ENCODE peak calls at places on chromosomes 3 and 15, in eight cellular contexts. One of them, this sample, is unnamed.

GRCh38 chr3:63478962-63479660 is 173.4 kb upstream of the SNTN start:
- DNase-seq in neural progenitor cell: no peak
- DNase-seq in HCT116: no peak
- DNase-seq in SK-N-SH: no peak
- DNase-seq in PC-3: no peak
- DNase-seq in GM23338: no peak
- DNase-seq in MM.1S: no peak
- DNase-seq in hepatocyte: no peak
- DNase-seq in this sample: no peak

GRCh38 chr3:192812736-192813383 is 85.5 kb upstream of the FGF12 start:
- DNase-seq in SK-N-SH: no peak
- DNase-seq in HCT116: peak
- DNase-seq in neural progenitor cell: peak
- DNase-seq in MM.1S: peak
- DNase-seq in PC-3: peak
- DNase-seq in hepatocyte: peak
- DNase-seq in GM23338: peak
- DNase-seq in this sample: peak

GRCh38 chr15:87267798-87268197 is 988.7 kb downstream of the NTRK3 start:
- DNase-seq in neural progenitor cell: no peak
- DNase-seq in hepatocyte: no peak
- DNase-seq in PC-3: peak
- DNase-seq in SK-N-SH: no peak
- DNase-seq in HCT116: no peak
- DNase-seq in MM.1S: no peak
- DNase-seq in GM23338: no peak
- DNase-seq in this sample: no peak

GRCh38 chr3:117719316-117719926 is 1009.8 kb downstream of the TUSC7 start:
- DNase-seq in GM23338: peak
- DNase-seq in hepatocyte: peak
- DNase-seq in MM.1S: peak
- DNase-seq in neural progenitor cell: peak
- DNase-seq in SK-N-SH: peak
- DNase-seq in PC-3: peak
- DNase-seq in HCT116: peak
- DNase-seq in this sample: peak

GRCh38 chr15:36409819-36410218 is 169.6 kb upstream of the CDIN1 start:
- DNase-seq in PC-3: no peak
- DNase-seq in MM.1S: no peak
- DNase-seq in hepatocyte: no peak
- DNase-seq in GM23338: no peak
- DNase-seq in HCT116: no peak
- DNase-seq in neural progenitor cell: no peak
- DNase-seq in SK-N-SH: no peak
- DNase-seq in this sample: no peak

GRCh38 chr3:87924485-87924884 is 134.3 kb downstream of the CGGBP1 start:
- DNase-seq in GM23338: peak
- DNase-seq in hepatocyte: no peak
- DNase-seq in MM.1S: no peak
- DNase-seq in PC-3: no peak
- DNase-seq in neural progenitor cell: no peak
- DNase-seq in SK-N-SH: no peak
- DNase-seq in HCT116: no peak
- DNase-seq in this sample: no peak

GRCh38 chr3:184524981-184525336 is 36.6 kb upstream of the EPHB3 start:
- DNase-seq in SK-N-SH: peak
- DNase-seq in hepatocyte: no peak
- DNase-seq in GM23338: peak
- DNase-seq in HCT116: no peak
- DNase-seq in neural progenitor cell: no peak
- DNase-seq in MM.1S: no peak
- DNase-seq in PC-3: no peak
- DNase-seq in this sample: no peak

GRCh38 chr15:85380860-85381535 is 595 bp downstream of the AKAP13 start:
- DNase-seq in MM.1S: peak
- DNase-seq in GM23338: peak
- DNase-seq in neural progenitor cell: peak
- DNase-seq in PC-3: peak
- DNase-seq in SK-N-SH: peak
- DNase-seq in HCT116: no peak
- DNase-seq in hepatocyte: peak
- DNase-seq in this sample: peak

GRCh38 chr3:42638339-42638842 is 15.1 kb upstream of the ZBTB47 start:
- DNase-seq in SK-N-SH: no peak
- DNase-seq in GM23338: no peak
- DNase-seq in neural progenitor cell: no peak
- DNase-seq in hepatocyte: no peak
- DNase-seq in MM.1S: peak
- DNase-seq in PC-3: no peak
- DNase-seq in HCT116: no peak
- DNase-seq in this sample: no peak

GRCh38 chr15:88882745-88883144 is 12.6 kb downstream of the HAPLN3 start:
- DNase-seq in GM23338: no peak
- DNase-seq in SK-N-SH: no peak
- DNase-seq in PC-3: peak
- DNase-seq in hepatocyte: no peak
- DNase-seq in HCT116: no peak
- DNase-seq in neural progenitor cell: no peak
- DNase-seq in MM.1S: no peak
- DNase-seq in this sample: no peak

GRCh38 chr3:172808969-172809546 is 58.5 kb downstream of the ECT2 start:
- DNase-seq in hepatocyte: peak
- DNase-seq in MM.1S: peak
- DNase-seq in PC-3: peak
- DNase-seq in neural progenitor cell: peak
- DNase-seq in HCT116: peak
- DNase-seq in SK-N-SH: no peak
- DNase-seq in GM23338: peak
- DNase-seq in this sample: peak

GRCh38 chr3:52299247-52299657 is 11.6 kb downstream of the GLYCTK start:
- DNase-seq in SK-N-SH: no peak
- DNase-seq in GM23338: peak
- DNase-seq in PC-3: no peak
- DNase-seq in hepatocyte: no peak
- DNase-seq in neural progenitor cell: peak
- DNase-seq in MM.1S: no peak
- DNase-seq in HCT116: no peak
- DNase-seq in this sample: no peak

GRCh38 chr15:25784876-25785642 is 78.1 kb downstream of the ATP10A start:
- DNase-seq in GM23338: no peak
- DNase-seq in HCT116: no peak
- DNase-seq in SK-N-SH: no peak
- DNase-seq in neural progenitor cell: no peak
- DNase-seq in PC-3: no peak
- DNase-seq in MM.1S: no peak
- DNase-seq in hepatocyte: no peak
- DNase-seq in this sample: no peak

GRCh38 chr15:100663550-100664335 is 61.4 kb downstream of the ASB7 start:
- DNase-seq in GM23338: no peak
- DNase-seq in neural progenitor cell: no peak
- DNase-seq in PC-3: no peak
- DNase-seq in hepatocyte: no peak
- DNase-seq in MM.1S: no peak
- DNase-seq in SK-N-SH: no peak
- DNase-seq in HCT116: no peak
- DNase-seq in this sample: no peak

GRCh38 chr3:146163584-146163983 is 2.6 kb upstream of the PLOD2 start:
- DNase-seq in SK-N-SH: no peak
- DNase-seq in hepatocyte: no peak
- DNase-seq in PC-3: peak
- DNase-seq in MM.1S: no peak
- DNase-seq in GM23338: no peak
- DNase-seq in HCT116: no peak
- DNase-seq in neural progenitor cell: no peak
- DNase-seq in this sample: no peak

GRCh38 chr3:172591876-172592771 is 68.9 kb upstream of the TNFSF10 start:
- DNase-seq in GM23338: no peak
- DNase-seq in neural progenitor cell: no peak
- DNase-seq in HCT116: no peak
- DNase-seq in SK-N-SH: no peak
- DNase-seq in hepatocyte: no peak
- DNase-seq in PC-3: no peak
- DNase-seq in MM.1S: peak
- DNase-seq in this sample: no peak

GRCh38 chr3:127955680-127956079 is 40.6 kb downstream of the KBTBD12 start:
- DNase-seq in HCT116: no peak
- DNase-seq in GM23338: no peak
- DNase-seq in SK-N-SH: no peak
- DNase-seq in MM.1S: no peak
- DNase-seq in hepatocyte: no peak
- DNase-seq in PC-3: no peak
- DNase-seq in neural progenitor cell: no peak
- DNase-seq in this sample: no peak

DNA sequence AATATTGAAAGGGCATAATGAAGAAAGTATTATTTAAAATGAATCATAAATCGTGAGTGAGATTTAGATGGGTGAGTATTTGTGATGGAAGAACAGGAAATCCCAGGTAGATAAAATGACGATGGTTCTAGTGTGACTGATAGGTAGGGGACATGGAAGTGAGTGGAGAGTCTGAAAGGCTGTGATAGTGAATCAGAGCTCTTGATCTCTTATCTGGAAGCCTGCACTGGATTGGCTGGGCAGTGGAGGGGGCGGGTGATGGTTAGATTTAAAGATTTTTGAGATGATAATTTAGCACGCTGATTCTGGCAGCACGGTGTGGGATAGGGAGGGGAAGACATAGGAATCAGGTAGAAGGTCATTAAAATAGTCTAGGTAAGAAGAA is 20.1 kb downstream of the HGD start:
- DNase-seq in SK-N-SH: peak
- DNase-seq in HCT116: no peak
- DNase-seq in neural progenitor cell: no peak
- DNase-seq in PC-3: no peak
- DNase-seq in GM23338: no peak
- DNase-seq in MM.1S: no peak
- DNase-seq in hepatocyte: no peak
- DNase-seq in this sample: no peak
- TF ChIP-seq EZH2phosphoT487 in SK-N-SH: no peak
- TF ChIP-seq EZH2phosphoT487 in HCT116: no peak
- TF ChIP-seq EZH2phosphoT487 in neural progenitor cell: no peak
- TF ChIP-seq EZH2phosphoT487 in PC-3: no peak
- TF ChIP-seq EZH2phosphoT487 in GM23338: no peak
- TF ChIP-seq EZH2phosphoT487 in MM.1S: no peak
- TF ChIP-seq EZH2phosphoT487 in hepatocyte: no peak
- TF ChIP-seq EZH2phosphoT487 in this sample: no peak

GRCh38 chr3:170387952-170388351 is 30.4 kb downstream of the SKIL start:
- DNase-seq in GM23338: no peak
- DNase-seq in hepatocyte: no peak
- DNase-seq in MM.1S: no peak
- DNase-seq in HCT116: no peak
- DNase-seq in SK-N-SH: no peak
- DNase-seq in neural progenitor cell: no peak
- DNase-seq in PC-3: no peak
- DNase-seq in this sample: no peak
- TF ChIP-seq CTCF in GM23338: peak
- TF ChIP-seq CTCF in hepatocyte: no peak
- TF ChIP-seq CTCF in MM.1S: peak
- TF ChIP-seq CTCF in HCT116: no peak
- TF ChIP-seq CTCF in SK-N-SH: peak
- TF ChIP-seq CTCF in neural progenitor cell: no peak
- TF ChIP-seq CTCF in PC-3: no peak
- TF ChIP-seq CTCF in this sample: no peak

GRCh38 chr3:190514163-190515153 is 573 bp downstream of the IL1RAP start:
- DNase-seq in SK-N-SH: peak
- DNase-seq in PC-3: peak
- DNase-seq in HCT116: no peak
- DNase-seq in MM.1S: peak
- DNase-seq in neural progenitor cell: peak
- DNase-seq in hepatocyte: peak
- DNase-seq in GM23338: peak
- DNase-seq in this sample: peak
- TF ChIP-seq EZH2phosphoT487 in SK-N-SH: no peak
- TF ChIP-seq EZH2phosphoT487 in PC-3: no peak
- TF ChIP-seq EZH2phosphoT487 in HCT116: no peak
- TF ChIP-seq EZH2phosphoT487 in MM.1S: no peak
- TF ChIP-seq EZH2phosphoT487 in neural progenitor cell: no peak
- TF ChIP-seq EZH2phosphoT487 in hepatocyte: no peak
- TF ChIP-seq EZH2phosphoT487 in GM23338: no peak
- TF ChIP-seq EZH2phosphoT487 in this sample: no peak

GRCh38 chr15:90828111-90828510 is 40.3 kb upstream of the FURIN start:
- DNase-seq in hepatocyte: no peak
- DNase-seq in HCT116: no peak
- DNase-seq in SK-N-SH: peak
- DNase-seq in PC-3: no peak
- DNase-seq in MM.1S: no peak
- DNase-seq in GM23338: no peak
- DNase-seq in neural progenitor cell: no peak
- DNase-seq in this sample: no peak
- TF ChIP-seq CTCF in hepatocyte: no peak
- TF ChIP-seq CTCF in HCT116: no peak
- TF ChIP-seq CTCF in SK-N-SH: no peak
- TF ChIP-seq CTCF in PC-3: no peak
- TF ChIP-seq CTCF in MM.1S: no peak
- TF ChIP-seq CTCF in GM23338: no peak
- TF ChIP-seq CTCF in neural progenitor cell: no peak
- TF ChIP-seq CTCF in this sample: no peak

GRCh38 chr3:108106031-108106430 is 15.2 kb upstream of the CD47 start:
- DNase-seq in MM.1S: no peak
- DNase-seq in SK-N-SH: no peak
- DNase-seq in GM23338: no peak
- DNase-seq in hepatocyte: no peak
- DNase-seq in HCT116: no peak
- DNase-seq in PC-3: peak
- DNase-seq in neural progenitor cell: no peak
- DNase-seq in this sample: no peak
- TF ChIP-seq EZH2phosphoT487 in MM.1S: no peak
- TF ChIP-seq EZH2phosphoT487 in SK-N-SH: no peak
- TF ChIP-seq EZH2phosphoT487 in GM23338: no peak
- TF ChIP-seq EZH2phosphoT487 in hepatocyte: no peak
- TF ChIP-seq EZH2phosphoT487 in HCT116: no peak
- TF ChIP-seq EZH2phosphoT487 in PC-3: no peak
- TF ChIP-seq EZH2phosphoT487 in neural progenitor cell: no peak
- TF ChIP-seq EZH2phosphoT487 in this sample: no peak

DNA sequence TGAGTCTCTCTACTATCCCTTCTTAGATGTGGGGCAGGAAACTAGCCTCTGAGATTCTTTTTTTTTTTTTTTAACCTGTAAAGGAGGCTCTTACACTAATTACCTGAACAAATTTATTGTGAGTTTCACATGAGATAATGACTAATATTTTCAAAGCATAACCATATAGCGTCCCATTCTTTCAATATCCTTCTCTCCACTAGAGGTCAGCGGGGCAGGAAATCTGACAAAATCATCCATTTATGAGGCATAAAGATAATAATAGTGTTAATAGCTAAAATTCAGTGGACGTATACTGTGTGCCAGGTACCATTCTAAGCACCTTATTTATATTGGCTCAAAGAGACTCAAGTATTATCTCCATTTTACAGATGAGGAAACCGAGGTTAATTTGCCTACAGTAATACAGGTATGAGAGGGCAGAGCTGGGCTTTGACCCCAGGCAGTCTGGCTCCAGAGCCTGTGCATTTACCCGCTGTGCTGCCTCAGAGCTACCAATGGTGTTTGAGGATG is 16.3 kb upstream of the SMAD6 start:
- DNase-seq in SK-N-SH: no peak
- DNase-seq in PC-3: peak
- DNase-seq in hepatocyte: no peak
- DNase-seq in GM23338: no peak
- DNase-seq in HCT116: no peak
- DNase-seq in neural progenitor cell: no peak
- DNase-seq in MM.1S: no peak
- DNase-seq in this sample: no peak
- TF ChIP-seq CTCF in SK-N-SH: peak
- TF ChIP-seq CTCF in PC-3: peak
- TF ChIP-seq CTCF in hepatocyte: peak
- TF ChIP-seq CTCF in GM23338: peak
- TF ChIP-seq CTCF in HCT116: peak
- TF ChIP-seq CTCF in neural progenitor cell: peak
- TF ChIP-seq CTCF in MM.1S: peak
- TF ChIP-seq CTCF in this sample: peak